ENCODE peak calls at places on chromosomes 6 and 20, in nine cellular contexts. J is fibroblast of pulmonary artery, N is PC-3, Q is GM12865, V is Peyer's patch, W is left lung, B is neural progenitor cell, K is lung, P is Calu3. A is an unnamed sample.

GRCh38 chr20:25269833-25270170 is 21.9 kb downstream of the PYGB start:
- DNase-seq in J (no peak), N (no peak), Q (no peak), V (peak), W (no peak), B (no peak), K (no peak), P (no peak), A (no peak)

GRCh38 chr6:18135171-18135570 is 12.7 kb upstream of the NHLRC1 start:
- DNase-seq in J (no peak), N (no peak), Q (no peak), V (no peak), W (no peak), B (no peak), K (no peak), P (no peak), A (no peak)

GRCh38 chr6:82097676-82098075 is 149.9 kb downstream of the IBTK start:
- DNase-seq in J (no peak), N (peak), Q (no peak), V (no peak), W (no peak), B (no peak), K (no peak), P (no peak), A (no peak)

GRCh38 chr6:48614326-48614725 is 503.3 kb upstream of the PTCHD4 start:
- DNase-seq in J (no peak), N (no peak), Q (no peak), V (no peak), W (no peak), B (no peak), K (no peak), P (no peak), A (no peak)

GRCh38 chr20:4546786-4547185 is 174.9 kb upstream of the PRND start:
- DNase-seq in J (peak), N (peak), Q (no peak), V (no peak), W (no peak), B (no peak), K (no peak), P (no peak), A (no peak)

GRCh38 chr20:16125810-16126209 is 447.4 kb downstream of the KIF16B start:
- DNase-seq in J (no peak), N (peak), Q (no peak), V (no peak), W (no peak), B (no peak), K (peak), P (no peak), A (no peak)

GRCh38 chr6:39684790-39685485 is 40.3 kb downstream of the KIF6 start:
- DNase-seq in J (no peak), N (no peak), Q (no peak), V (no peak), W (no peak), B (no peak), K (no peak), P (peak), A (no peak)

GRCh38 chr6:148364056-148364844 is 21.6 kb downstream of the SASH1 start:
- DNase-seq in J (peak), N (no peak), Q (no peak), V (no peak), W (no peak), B (no peak), K (no peak), P (no peak), A (no peak)

GRCh38 chr20:63641146-63641791 is 12.0 kb downstream of the STMN3 start:
- DNase-seq in J (no peak), N (peak), Q (peak), V (peak), W (peak), B (no peak), K (no peak), P (no peak), A (no peak)

GRCh38 chr6:19569563-19569962 is 267.6 kb upstream of the ID4 start:
- DNase-seq in J (no peak), N (no peak), Q (no peak), V (no peak), W (no peak), B (no peak), K (no peak), P (no peak), A (no peak)

GRCh38 chr6:133973109-133973971 is 20.3 kb downstream of the TBPL1 start:
- DNase-seq in J (peak), N (peak), Q (peak), V (no peak), W (no peak), B (peak), K (no peak), P (no peak), A (no peak)

GRCh38 chr6:3849681-3850450 is 693 bp downstream of the FAM50B start:
- DNase-seq in J (peak), N (no peak), Q (peak), V (no peak), W (peak), B (no peak), K (no peak), P (no peak), A (no peak)

GRCh38 chr6:137495652-137496391 is 1.6 kb upstream of the OLIG3 start:
- DNase-seq in J (no peak), N (no peak), Q (no peak), V (no peak), W (peak), B (peak), K (no peak), P (no peak), A (peak)

GRCh38 chr20:50680106-50680960 is 11.0 kb downstream of the RIPOR3 start:
- DNase-seq in J (no peak), N (no peak), Q (no peak), V (no peak), W (no peak), B (no peak), K (no peak), P (peak), A (no peak)

GRCh38 chr20:39829255-39829654 is 859.8 kb downstream of the MAFB start:
- DNase-seq in J (peak), N (no peak), Q (peak), V (no peak), W (no peak), B (peak), K (no peak), P (no peak), A (peak)

GRCh38 chr20:18288748-18289705 is 700 bp downstream of the ZNF133 start:
- DNase-seq in J (peak), N (no peak), Q (peak), V (no peak), W (no peak), B (peak), K (peak), P (no peak), A (no peak)

GRCh38 chr20:52983726-52984450 is 11.7 kb downstream of the TSHZ2 start:
- DNase-seq in J (no peak), N (no peak), Q (no peak), V (no peak), W (no peak), B (peak), K (no peak), P (no peak), A (no peak)

GRCh38 chr6:163554663-163555062 is 140.1 kb downstream of the QKI start:
- DNase-seq in J (peak), N (peak), Q (peak), V (peak), W (peak), B (peak), K (no peak), P (peak), A (peak)

GRCh38 chr6:168154263-168154917 is 75.4 kb upstream of the FRMD1 start:
- DNase-seq in J (no peak), N (no peak), Q (no peak), V (no peak), W (no peak), B (no peak), K (no peak), P (no peak), A (no peak)

GRCh38 chr6:27374824-27375612 is 13.5 kb upstream of the ZNF391 start:
- DNase-seq in J (peak), N (peak), Q (peak), V (peak), W (peak), B (peak), K (peak), P (peak), A (peak)

GRCh38 chr20:62524486-62524885 is 48.7 kb upstream of the GATA5 start:
- DNase-seq in J (peak), N (no peak), Q (no peak), V (no peak), W (no peak), B (peak), K (no peak), P (no peak), A (no peak)

GRCh38 chr6:152244998-152245630 is 392.0 kb downstream of the SYNE1 start:
- DNase-seq in J (no peak), N (no peak), Q (no peak), V (no peak), W (no peak), B (no peak), K (no peak), P (no peak), A (no peak)

GRCh38 chr6:2665169-2666070 is 85.3 kb downstream of the MYLK4 start:
- DNase-seq in J (no peak), N (no peak), Q (no peak), V (no peak), W (no peak), B (no peak), K (no peak), P (no peak), A (no peak)

GRCh38 chr6:127118505-127119360 is at the start of gene RSPO3:
- DNase-seq in J (peak), N (no peak), Q (peak), V (no peak), W (peak), B (peak), K (no peak), P (no peak), A (peak)

GRCh38 chr6:130834482-130835251 is 7.5 kb downstream of the SMLR1 start:
- DNase-seq in J (no peak), N (no peak), Q (no peak), V (no peak), W (no peak), B (no peak), K (no peak), P (no peak), A (no peak)

GRCh38 chr6:129989396-129989795 is 29.0 kb upstream of the L3MBTL3 start:
- DNase-seq in J (no peak), N (no peak), Q (no peak), V (no peak), W (no peak), B (no peak), K (no peak), P (no peak), A (no peak)

GRCh38 chr20:20955837-20956236 is 150.3 kb downstream of the LINC00237 start:
- DNase-seq in J (no peak), N (no peak), Q (no peak), V (no peak), W (no peak), B (no peak), K (no peak), P (no peak), A (no peak)

GRCh38 chr20:56783826-56784225 is 154.7 kb downstream of the TFAP2C start:
- DNase-seq in J (no peak), N (peak), Q (no peak), V (no peak), W (no peak), B (no peak), K (no peak), P (no peak), A (no peak)

GRCh38 chr20:61899971-61900370 is 165.7 kb downstream of the TAF4 start:
- DNase-seq in J (no peak), N (no peak), Q (no peak), V (no peak), W (peak), B (no peak), K (no peak), P (no peak), A (no peak)

GRCh38 chr20:35478804-35479472 is 23.5 kb downstream of the CEP250 start:
- DNase-seq in J (peak), N (no peak), Q (peak), V (peak), W (no peak), B (peak), K (no peak), P (no peak), A (peak)
- TF ChIP-seq CTCF in J (no peak), N (peak), Q (no peak), V (peak), W (no peak), B (peak), K (no peak), P (peak), A (no peak)

GRCh38 chr6:169564453-169565240 is 137.2 kb downstream of the WDR27 start:
- DNase-seq in J (no peak), N (no peak), Q (no peak), V (no peak), W (no peak), B (no peak), K (peak), P (no peak), A (no peak)
- TF ChIP-seq CTCF in J (no peak), N (no peak), Q (no peak), V (no peak), W (no peak), B (peak), K (no peak), P (no peak), A (no peak)

GRCh38 chr6:22471369-22471690 is 98.0 kb upstream of the HDGFL1 start:
- DNase-seq in J (no peak), N (no peak), Q (no peak), V (no peak), W (no peak), B (no peak), K (no peak), P (no peak), A (no peak)

GRCh38 chr6:22468566-22468965 is 100.8 kb upstream of the HDGFL1 start:
- DNase-seq in J (no peak), N (peak), Q (no peak), V (no peak), W (no peak), B (no peak), K (no peak), P (no peak), A (no peak)

GRCh38 chr6:22471746-22472145 is 97.6 kb upstream of the HDGFL1 start:
- DNase-seq in J (no peak), N (no peak), Q (no peak), V (no peak), W (no peak), B (no peak), K (no peak), P (no peak), A (peak)

GRCh38 chr6:22467645-22468044 is 101.7 kb upstream of the HDGFL1 start:
- DNase-seq in J (no peak), N (no peak), Q (no peak), V (no peak), W (no peak), B (no peak), K (no peak), P (no peak), A (no peak)

DNA sequence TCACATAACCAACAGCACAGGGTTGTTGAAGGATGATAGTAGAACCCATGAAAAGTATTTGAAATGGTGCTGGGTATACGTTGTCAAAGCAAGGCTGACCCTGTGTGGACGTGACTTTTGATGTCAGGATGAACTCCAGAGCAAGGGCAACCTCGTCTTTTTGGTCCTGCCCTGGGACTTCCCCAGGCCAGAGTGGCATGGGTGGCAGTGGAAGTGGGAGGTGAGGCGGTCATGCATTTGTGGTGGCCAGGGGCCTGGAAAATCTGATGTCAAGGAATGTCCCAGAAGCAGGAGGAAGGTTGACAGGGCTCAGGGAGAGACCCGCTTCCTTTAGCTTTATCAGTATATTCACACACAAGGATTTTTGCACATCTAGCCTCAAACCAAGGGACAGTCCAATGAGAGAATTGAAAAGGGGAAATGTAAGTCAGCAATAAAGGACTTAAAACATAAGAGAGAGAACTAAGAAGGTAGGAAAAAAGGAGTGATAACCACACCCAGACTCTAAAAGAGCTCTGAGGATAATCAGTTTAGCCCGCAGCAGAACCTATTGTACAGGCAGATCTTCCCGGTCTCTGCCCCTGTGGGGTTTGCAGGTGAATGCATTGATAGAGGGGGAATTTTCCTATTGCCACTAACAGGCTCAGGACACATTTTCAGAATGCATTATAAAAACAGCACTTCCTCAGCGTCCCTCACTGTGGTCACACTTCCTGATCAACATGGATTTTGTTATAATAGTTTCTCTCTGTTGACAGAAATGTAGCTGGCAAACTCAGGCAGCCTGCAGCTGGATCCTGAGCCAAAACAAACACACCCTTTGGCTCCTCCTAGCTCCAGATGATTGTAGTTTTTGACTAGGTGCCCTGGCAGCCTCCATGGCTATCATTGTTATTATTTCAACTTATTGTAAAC is 98.7 kb upstream of the HDGFL1 start:
- DNase-seq in J (peak), N (peak), Q (peak), V (no peak), W (no peak), B (peak), K (peak), P (peak), A (no peak)
- TF ChIP-seq CTCF in J (peak), N (peak), Q (peak), V (no peak), W (peak), B (peak), K (no peak), P (no peak), A (no peak)

GRCh38 chr6:6201200-6201599 is 119.3 kb downstream of the F13A1 start:
- DNase-seq in J (no peak), N (no peak), Q (peak), V (no peak), W (no peak), B (no peak), K (no peak), P (no peak), A (no peak)

GRCh38 chr6:6196762-6197161 is 123.7 kb downstream of the F13A1 start:
- DNase-seq in J (no peak), N (no peak), Q (no peak), V (no peak), W (no peak), B (no peak), K (no peak), P (no peak), A (no peak)

GRCh38 chr6:6195080-6195479 is 125.4 kb downstream of the F13A1 start:
- DNase-seq in J (no peak), N (no peak), Q (no peak), V (no peak), W (no peak), B (no peak), K (no peak), P (no peak), A (no peak)

GRCh38 chr6:6199678-6200077 is 120.8 kb downstream of the F13A1 start:
- DNase-seq in J (no peak), N (no peak), Q (no peak), V (no peak), W (no peak), B (no peak), K (no peak), P (no peak), A (no peak)
- TF ChIP-seq CTCF in J (no peak), N (no peak), Q (no peak), V (no peak), W (no peak), B (no peak), K (no peak), P (no peak), A (no peak)

DNA sequence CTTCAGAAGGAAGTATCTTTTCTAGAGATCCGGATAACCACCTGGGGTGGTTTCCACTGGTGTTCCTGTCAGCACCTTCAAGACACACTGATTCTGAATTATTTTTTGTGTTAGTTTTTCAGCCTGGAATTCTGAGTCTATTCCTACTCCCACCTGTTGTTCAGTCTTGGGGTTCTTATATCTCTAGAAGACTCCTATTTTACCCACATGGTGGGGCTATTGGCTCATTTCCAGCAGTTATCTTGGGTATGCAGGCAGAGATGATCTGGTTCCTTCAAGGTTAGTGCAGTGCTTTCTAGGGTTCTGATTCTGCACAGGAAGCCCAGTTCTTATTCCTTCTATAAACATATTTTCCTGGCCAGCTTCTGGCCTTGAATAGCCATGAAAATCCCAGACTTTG is 175.6 kb upstream of the PDE7B start:
- DNase-seq in J (peak), N (peak), Q (peak), V (no peak), W (no peak), B (peak), K (no peak), P (peak), A (peak)
- TF ChIP-seq CTCF in J (peak), N (peak), Q (peak), V (peak), W (no peak), B (peak), K (no peak), P (no peak), A (peak)

A was measured in endothelial cell.